ENCODE peak calls at places on chromosomes 13 and 19, in six cellular contexts. One of them, this sample, is unnamed. For H3K4me1, the result is how much of the 10 kb centered on the place peaks cover.

GRCh38 chr19:6056801-6057650 is 53.3 kb downstream of the RFX2 start:
- DNase-seq in neuronal stem cell: no peak
- DNase-seq in ovary: peak
- DNase-seq in body of pancreas: peak
- DNase-seq in hepatocyte: peak
- DNase-seq in right cardiac atrium: peak
- DNase-seq in this sample: peak

GRCh38 chr19:29546583-29547190 is 20.9 kb downstream of the VSTM2B start:
- DNase-seq in right cardiac atrium: no peak
- DNase-seq in ovary: peak
- DNase-seq in body of pancreas: no peak
- DNase-seq in hepatocyte: peak
- DNase-seq in neuronal stem cell: no peak
- DNase-seq in this sample: no peak

GRCh38 chr13:47680752-47681151 is 320.3 kb downstream of the SUCLA2 start:
- DNase-seq in hepatocyte: no peak
- DNase-seq in right cardiac atrium: no peak
- DNase-seq in neuronal stem cell: no peak
- DNase-seq in ovary: no peak
- DNase-seq in body of pancreas: no peak
- DNase-seq in this sample: no peak

GRCh38 chr19:56211718-56212117 is 9.6 kb downstream of the ZSCAN5C start:
- DNase-seq in right cardiac atrium: no peak
- DNase-seq in hepatocyte: no peak
- DNase-seq in ovary: no peak
- DNase-seq in body of pancreas: no peak
- DNase-seq in neuronal stem cell: no peak
- DNase-seq in this sample: no peak

GRCh38 chr13:43054803-43055802 is 31.7 kb downstream of the DNAJC15 start:
- DNase-seq in neuronal stem cell: peak
- DNase-seq in hepatocyte: peak
- DNase-seq in body of pancreas: peak
- DNase-seq in ovary: peak
- DNase-seq in right cardiac atrium: peak
- DNase-seq in this sample: no peak

GRCh38 chr19:33377586-33378475 is 4.3 kb downstream of the CEBPG start:
- DNase-seq in right cardiac atrium: no peak
- DNase-seq in neuronal stem cell: no peak
- DNase-seq in body of pancreas: no peak
- DNase-seq in ovary: no peak
- DNase-seq in hepatocyte: no peak
- DNase-seq in this sample: no peak

GRCh38 chr19:40284501-40285352 is at the start of gene AKT2:
- DNase-seq in body of pancreas: no peak
- DNase-seq in neuronal stem cell: peak
- DNase-seq in hepatocyte: peak
- DNase-seq in ovary: peak
- DNase-seq in right cardiac atrium: peak
- DNase-seq in this sample: peak

GRCh38 chr13:111281751-111282311 is 38.6 kb upstream of the TEX29 start:
- DNase-seq in ovary: no peak
- DNase-seq in body of pancreas: no peak
- DNase-seq in neuronal stem cell: no peak
- DNase-seq in right cardiac atrium: no peak
- DNase-seq in hepatocyte: no peak
- DNase-seq in this sample: no peak

GRCh38 chr13:28297341-28297740 is 159.0 kb downstream of the PAN3 start:
- DNase-seq in neuronal stem cell: no peak
- DNase-seq in body of pancreas: no peak
- DNase-seq in ovary: no peak
- DNase-seq in hepatocyte: no peak
- DNase-seq in right cardiac atrium: no peak
- DNase-seq in this sample: no peak

GRCh38 chr13:71865858-71866172 is 1.2 kb downstream of the DACH1 start:
- DNase-seq in ovary: no peak
- DNase-seq in body of pancreas: no peak
- DNase-seq in hepatocyte: no peak
- DNase-seq in right cardiac atrium: no peak
- DNase-seq in neuronal stem cell: no peak
- DNase-seq in this sample: peak

GRCh38 chr13:30906411-30906990 is 430 bp downstream of the MEDAG start:
- DNase-seq in hepatocyte: no peak
- DNase-seq in right cardiac atrium: peak
- DNase-seq in body of pancreas: no peak
- DNase-seq in neuronal stem cell: no peak
- DNase-seq in ovary: peak
- DNase-seq in this sample: no peak

GRCh38 chr13:35621989-35622388 is 145.5 kb upstream of the MAB21L1 start:
- DNase-seq in body of pancreas: no peak
- DNase-seq in hepatocyte: no peak
- DNase-seq in neuronal stem cell: no peak
- DNase-seq in right cardiac atrium: no peak
- DNase-seq in ovary: no peak
- DNase-seq in this sample: no peak

DNA sequence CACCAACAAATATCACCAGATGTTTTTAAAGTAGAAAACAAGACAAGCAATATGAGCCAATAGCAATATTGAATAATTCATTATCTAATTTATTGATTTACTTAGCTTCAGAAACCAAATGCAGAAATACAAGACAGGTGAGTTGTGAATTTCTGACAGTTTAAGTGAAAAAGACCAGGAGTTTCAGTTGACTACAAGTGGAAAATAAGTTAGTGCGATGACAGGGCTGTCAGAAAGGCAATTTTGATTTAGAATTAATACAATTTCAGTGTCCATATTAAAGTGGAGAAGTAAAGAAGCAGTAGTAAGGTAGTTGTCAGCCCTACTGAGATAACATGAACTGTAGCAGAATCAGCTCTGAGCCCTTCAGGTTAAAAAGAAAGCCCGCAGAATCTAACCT is 1066.7 kb upstream of the ATXN8OS start:
- DNase-seq in ovary: no peak
- DNase-seq in hepatocyte: no peak
- DNase-seq in body of pancreas: no peak
- DNase-seq in right cardiac atrium: no peak
- DNase-seq in neuronal stem cell: no peak
- DNase-seq in this sample: no peak
- H3K4me1 ChIP-seq in ovary: under half
- H3K4me1 ChIP-seq in hepatocyte: under half
- H3K4me1 ChIP-seq in body of pancreas: under half
- H3K4me1 ChIP-seq in right cardiac atrium: under half
- H3K4me1 ChIP-seq in neuronal stem cell: under half
- H3K4me1 ChIP-seq in this sample: under half

GRCh38 chr13:44159633-44160279 is 213.9 kb upstream of the SERP2 start:
- DNase-seq in right cardiac atrium: no peak
- DNase-seq in neuronal stem cell: no peak
- DNase-seq in ovary: no peak
- DNase-seq in hepatocyte: no peak
- DNase-seq in body of pancreas: no peak
- DNase-seq in this sample: no peak
- H3K4me1 ChIP-seq in right cardiac atrium: under half
- H3K4me1 ChIP-seq in neuronal stem cell: under half
- H3K4me1 ChIP-seq in ovary: under half
- H3K4me1 ChIP-seq in hepatocyte: under half
- H3K4me1 ChIP-seq in body of pancreas: under half
- H3K4me1 ChIP-seq in this sample: under half

GRCh38 chr19:58561373-58562125 is 3.1 kb upstream of the UBE2M start:
- DNase-seq in hepatocyte: peak
- DNase-seq in body of pancreas: no peak
- DNase-seq in neuronal stem cell: no peak
- DNase-seq in right cardiac atrium: no peak
- DNase-seq in ovary: no peak
- DNase-seq in this sample: no peak
- H3K4me1 ChIP-seq in hepatocyte: under half
- H3K4me1 ChIP-seq in body of pancreas: under half
- H3K4me1 ChIP-seq in neuronal stem cell: under half
- H3K4me1 ChIP-seq in right cardiac atrium: under half
- H3K4me1 ChIP-seq in ovary: under half
- H3K4me1 ChIP-seq in this sample: half or more

GRCh38 chr13:113819731-113820715 is 43.9 kb downstream of the GAS6 start:
- DNase-seq in right cardiac atrium: peak
- DNase-seq in ovary: no peak
- DNase-seq in body of pancreas: no peak
- DNase-seq in hepatocyte: no peak
- DNase-seq in neuronal stem cell: no peak
- DNase-seq in this sample: no peak

GRCh38 chr13:113819341-113819730 is 44.5 kb downstream of the GAS6 start:
- DNase-seq in ovary: no peak
- DNase-seq in body of pancreas: no peak
- DNase-seq in neuronal stem cell: no peak
- DNase-seq in hepatocyte: no peak
- DNase-seq in right cardiac atrium: no peak
- DNase-seq in this sample: no peak

GRCh38 chr13:113816925-113817859 is 46.7 kb downstream of the GAS6 start:
- DNase-seq in right cardiac atrium: peak
- DNase-seq in hepatocyte: peak
- DNase-seq in body of pancreas: peak
- DNase-seq in ovary: peak
- DNase-seq in neuronal stem cell: peak
- DNase-seq in this sample: peak

GRCh38 chr13:113817860-113818691 is 45.8 kb downstream of the GAS6 start:
- DNase-seq in neuronal stem cell: no peak
- DNase-seq in ovary: no peak
- DNase-seq in right cardiac atrium: peak
- DNase-seq in hepatocyte: no peak
- DNase-seq in body of pancreas: no peak
- DNase-seq in this sample: no peak

GRCh38 chr13:113818700-113819295 is 45.1 kb downstream of the GAS6 start:
- DNase-seq in body of pancreas: no peak
- DNase-seq in neuronal stem cell: no peak
- DNase-seq in right cardiac atrium: peak
- DNase-seq in ovary: no peak
- DNase-seq in hepatocyte: no peak
- DNase-seq in this sample: no peak
- H3K4me1 ChIP-seq in body of pancreas: under half
- H3K4me1 ChIP-seq in neuronal stem cell: under half
- H3K4me1 ChIP-seq in right cardiac atrium: under half
- H3K4me1 ChIP-seq in ovary: under half
- H3K4me1 ChIP-seq in hepatocyte: under half
- H3K4me1 ChIP-seq in this sample: half or more

GRCh38 chr19:41883463-41883820 is 458 bp downstream of the ARHGEF1 start:
- DNase-seq in neuronal stem cell: no peak
- DNase-seq in ovary: no peak
- DNase-seq in hepatocyte: no peak
- DNase-seq in body of pancreas: no peak
- DNase-seq in right cardiac atrium: no peak
- DNase-seq in this sample: no peak

GRCh38 chr19:41880329-41880708 is 2.7 kb upstream of the ARHGEF1 start:
- DNase-seq in body of pancreas: no peak
- DNase-seq in right cardiac atrium: no peak
- DNase-seq in neuronal stem cell: no peak
- DNase-seq in ovary: no peak
- DNase-seq in hepatocyte: no peak
- DNase-seq in this sample: no peak

GRCh38 chr19:41879670-41880328 is 2.7 kb downstream of the CD79A start:
- DNase-seq in right cardiac atrium: no peak
- DNase-seq in body of pancreas: no peak
- DNase-seq in ovary: no peak
- DNase-seq in neuronal stem cell: no peak
- DNase-seq in hepatocyte: no peak
- DNase-seq in this sample: no peak

GRCh38 chr19:41883821-41884733 is 1.1 kb downstream of the ARHGEF1 start:
- DNase-seq in neuronal stem cell: peak
- DNase-seq in body of pancreas: peak
- DNase-seq in hepatocyte: peak
- DNase-seq in right cardiac atrium: peak
- DNase-seq in ovary: peak
- DNase-seq in this sample: peak

GRCh38 chr19:41882568-41883462 is at the start of gene ARHGEF1:
- DNase-seq in ovary: peak
- DNase-seq in hepatocyte: peak
- DNase-seq in neuronal stem cell: no peak
- DNase-seq in body of pancreas: peak
- DNase-seq in right cardiac atrium: peak
- DNase-seq in this sample: peak
- H3K4me1 ChIP-seq in ovary: under half
- H3K4me1 ChIP-seq in hepatocyte: under half
- H3K4me1 ChIP-seq in neuronal stem cell: under half
- H3K4me1 ChIP-seq in body of pancreas: under half
- H3K4me1 ChIP-seq in right cardiac atrium: under half
- H3K4me1 ChIP-seq in this sample: half or more

GRCh38 chr13:86974995-86975328 is 696.2 kb upstream of the SLITRK5 start:
- DNase-seq in body of pancreas: no peak
- DNase-seq in right cardiac atrium: no peak
- DNase-seq in neuronal stem cell: no peak
- DNase-seq in hepatocyte: no peak
- DNase-seq in ovary: no peak
- DNase-seq in this sample: no peak
- H3K4me1 ChIP-seq in body of pancreas: under half
- H3K4me1 ChIP-seq in right cardiac atrium: under half
- H3K4me1 ChIP-seq in neuronal stem cell: under half
- H3K4me1 ChIP-seq in hepatocyte: under half
- H3K4me1 ChIP-seq in ovary: under half
- H3K4me1 ChIP-seq in this sample: under half

DNA sequence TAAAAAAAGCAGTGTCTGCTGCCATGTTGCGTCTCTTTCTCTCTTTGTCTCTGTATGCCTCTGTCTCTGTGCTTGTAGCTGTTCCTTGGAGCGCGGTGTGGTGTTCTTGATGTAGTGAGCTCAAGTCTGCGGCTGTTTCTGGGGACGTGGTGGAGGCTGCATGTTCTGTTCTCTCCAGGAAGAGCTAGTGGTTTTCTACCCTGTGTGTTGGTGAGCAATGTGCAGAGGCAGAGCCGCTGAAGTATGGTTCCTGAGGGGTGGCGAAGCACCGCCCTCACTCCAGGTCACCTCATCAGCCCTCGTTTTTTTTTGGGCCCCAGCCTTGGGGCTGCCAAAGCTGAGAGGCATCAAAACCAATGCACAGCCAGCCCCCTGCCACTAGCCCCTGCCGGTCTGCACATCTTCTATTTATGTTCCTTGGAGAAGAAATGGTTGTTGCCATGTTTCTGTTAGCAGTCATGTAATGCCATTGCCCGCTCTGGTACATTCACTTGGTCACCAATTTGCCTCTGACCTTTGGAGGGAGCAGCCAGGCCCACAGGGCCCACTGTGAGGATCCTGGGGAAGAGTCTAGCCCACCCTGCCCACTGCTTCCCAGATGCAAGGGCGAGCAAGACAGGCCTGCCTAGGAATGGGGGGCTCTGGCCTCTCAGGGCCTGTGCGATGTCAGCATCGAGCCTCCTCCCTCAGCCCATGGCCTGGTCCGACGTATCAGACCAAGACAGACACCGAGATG is 7.2 kb downstream of the HNRNPL start:
- DNase-seq in neuronal stem cell: no peak
- DNase-seq in right cardiac atrium: peak
- DNase-seq in hepatocyte: no peak
- DNase-seq in body of pancreas: no peak
- DNase-seq in ovary: no peak
- DNase-seq in this sample: no peak
- H3K4me1 ChIP-seq in neuronal stem cell: under half
- H3K4me1 ChIP-seq in right cardiac atrium: under half
- H3K4me1 ChIP-seq in hepatocyte: under half
- H3K4me1 ChIP-seq in body of pancreas: half or more
- H3K4me1 ChIP-seq in ovary: under half
- H3K4me1 ChIP-seq in this sample: half or more

GRCh38 chr19:13840751-13841338 is 36.1 kb upstream of the NANOS3 start:
- DNase-seq in neuronal stem cell: no peak
- DNase-seq in body of pancreas: no peak
- DNase-seq in hepatocyte: no peak
- DNase-seq in right cardiac atrium: no peak
- DNase-seq in ovary: no peak
- DNase-seq in this sample: no peak
- H3K4me1 ChIP-seq in neuronal stem cell: under half
- H3K4me1 ChIP-seq in body of pancreas: half or more
- H3K4me1 ChIP-seq in hepatocyte: half or more
- H3K4me1 ChIP-seq in right cardiac atrium: under half
- H3K4me1 ChIP-seq in ovary: under half
- H3K4me1 ChIP-seq in this sample: half or more

This sample was measured in left ventricle myocardium inferior.